ENCODE peak calls at places on chromosomes 4 and X, in five cellular contexts. U, L, S, E and K are unnamed samples.

GRCh38 chrX:111102636-111103035 is 6.6 kb downstream of the PAK3 start:
- DNase-seq in U (no peak), L (no peak), S (no peak), E (no peak), K (no peak)

GRCh38 chr4:81031389-81032173 is 1.1 kb downstream of the BMP3 start:
- DNase-seq in U (no peak), L (no peak), S (peak; percentile 32), E (no peak), K (no peak)

GRCh38 chr4:141427726-141428296 is 207.1 kb downstream of the ZNF330 start:
- DNase-seq in U (no peak), L (no peak), S (no peak), E (no peak), K (no peak)

GRCh38 chr4:34039766-34040165 is 2204.5 kb downstream of the ARAP2 start:
- DNase-seq in U (no peak), L (no peak), S (no peak), E (no peak), K (no peak)

GRCh38 chr4:120672558-120673147 is 249.9 kb downstream of the PRDM5 start:
- DNase-seq in U (no peak), L (no peak), S (peak; percentile 26), E (no peak), K (no peak)

GRCh38 chrX:154457491-154458115 is 478 bp upstream of the PLXNA3 start:
- DNase-seq in U (peak; percentile 52), L (no peak), S (peak; percentile 90), E (peak; percentile 9), K (peak; percentile 14)

GRCh38 chr4:140395668-140396067 is 22.2 kb downstream of the SCOC start:
- DNase-seq in U (no peak), L (no peak), S (no peak), E (no peak), K (no peak)

GRCh38 chrX:42384956-42385355 is 393.0 kb downstream of the PPP1R2C start:
- DNase-seq in U (no peak), L (no peak), S (no peak), E (no peak), K (no peak)